ENCODE peak calls at places on chromosomes 2 and 18, in eight cellular contexts. V is fibroblast of the aortic adventitia, K is OCI-LY7, W is mucosa of descending colon, I is fibroblast of lung, Z is PC-3, F is keratinocyte, A is GM12864. N is an unnamed sample.

GRCh38 chr2:151792589-151792988 is 35.6 kb downstream of the ARL5A start:
- DNase-seq in V (no peak), K (no peak), W (no peak), I (no peak), Z (no peak), F (no peak), A (no peak), N (no peak)

GRCh38 chr2:190497428-190497827 is 37.1 kb downstream of the NEMP2 start:
- DNase-seq in V (no peak), K (no peak), W (no peak), I (peak), Z (no peak), F (no peak), A (no peak), N (no peak)

GRCh38 chr2:239213420-239214101 is 187.3 kb downstream of the HDAC4 start:
- DNase-seq in V (no peak), K (no peak), W (no peak), I (no peak), Z (no peak), F (no peak), A (no peak), N (no peak)

GRCh38 chr2:207223051-207223450 is 57.3 kb upstream of the KLF7 start:
- DNase-seq in V (no peak), K (no peak), W (no peak), I (peak), Z (peak), F (no peak), A (no peak), N (peak)

GRCh38 chr2:61811821-61812220 is 42.0 kb downstream of the FAM161A start:
- DNase-seq in V (no peak), K (no peak), W (no peak), I (no peak), Z (no peak), F (no peak), A (no peak), N (peak)

GRCh38 chr18:5057348-5058012 is 139.6 kb downstream of the AKAIN1 start:
- DNase-seq in V (peak), K (peak), W (peak), I (peak), Z (peak), F (peak), A (no peak), N (peak)

GRCh38 chr2:128579825-128580224 is 261.2 kb upstream of the HS6ST1 start:
- DNase-seq in V (no peak), K (no peak), W (no peak), I (no peak), Z (no peak), F (no peak), A (no peak), N (no peak)

GRCh38 chr2:181779288-181779871 is 99.1 kb upstream of the NEUROD1 start:
- DNase-seq in V (no peak), K (no peak), W (no peak), I (peak), Z (no peak), F (no peak), A (no peak), N (no peak)

GRCh38 chr2:40218679-40219078 is 233.2 kb downstream of the SLC8A1 start:
- DNase-seq in V (peak), K (no peak), W (peak), I (no peak), Z (no peak), F (no peak), A (no peak), N (no peak)

GRCh38 chr2:158034198-158034831 is 67.4 kb upstream of the UPP2 start:
- DNase-seq in V (peak), K (peak), W (peak), I (peak), Z (peak), F (no peak), A (peak), N (peak)

GRCh38 chr2:105789745-105790466 is 45.2 kb downstream of the NCK2 start:
- DNase-seq in V (peak), K (peak), W (no peak), I (peak), Z (peak), F (no peak), A (no peak), N (peak)

GRCh38 chr2:172102159-172102857 is 392 bp downstream of the DLX2 start:
- DNase-seq in V (peak), K (no peak), W (no peak), I (peak), Z (no peak), F (no peak), A (no peak), N (peak)

GRCh38 chr2:71460595-71461303 is 7.4 kb downstream of the DYSF start:
- DNase-seq in V (peak), K (peak), W (no peak), I (no peak), Z (peak), F (no peak), A (no peak), N (no peak)

GRCh38 chr2:204258900-204259299 is 286.4 kb upstream of the PARD3B start:
- DNase-seq in V (no peak), K (no peak), W (no peak), I (no peak), Z (no peak), F (no peak), A (no peak), N (no peak)

GRCh38 chr2:182280128-182280527 is 146.7 kb downstream of the PDE1A start:
- DNase-seq in V (peak), K (no peak), W (no peak), I (peak), Z (no peak), F (no peak), A (no peak), N (peak)

GRCh38 chr2:74472945-74473258 is 422 bp upstream of the MRPL53 start:
- DNase-seq in V (no peak), K (no peak), W (no peak), I (no peak), Z (no peak), F (no peak), A (no peak), N (no peak)

GRCh38 chr2:88628569-88628939 is 1.3 kb upstream of the EIF2AK3 start:
- DNase-seq in V (no peak), K (no peak), W (peak), I (no peak), Z (no peak), F (no peak), A (no peak), N (no peak)

GRCh38 chr18:7094432-7094831 is 23.2 kb downstream of the LAMA1 start:
- DNase-seq in V (no peak), K (no peak), W (no peak), I (no peak), Z (no peak), F (no peak), A (no peak), N (no peak)

GRCh38 chr2:235709969-235710879 is 216.4 kb downstream of the AGAP1 start:
- DNase-seq in V (no peak), K (no peak), W (no peak), I (peak), Z (peak), F (no peak), A (no peak), N (no peak)

GRCh38 chr2:47272031-47272864 is 117.1 kb upstream of the STPG4 start:
- DNase-seq in V (peak), K (peak), W (peak), I (peak), Z (peak), F (peak), A (no peak), N (peak)

GRCh38 chr2:159086874-159087273 is 118.4 kb downstream of the TANC1 start:
- DNase-seq in V (no peak), K (no peak), W (no peak), I (no peak), Z (no peak), F (no peak), A (no peak), N (no peak)

GRCh38 chr2:159090514-159091201 is 122.2 kb downstream of the TANC1 start:
- DNase-seq in V (peak), K (no peak), W (no peak), I (peak), Z (no peak), F (no peak), A (peak), N (peak)

GRCh38 chr2:159091381-159091780 is 122.9 kb downstream of the TANC1 start:
- DNase-seq in V (peak), K (no peak), W (no peak), I (peak), Z (peak), F (no peak), A (no peak), N (peak)

GRCh38 chr2:159089543-159089942 is 121.1 kb downstream of the TANC1 start:
- DNase-seq in V (no peak), K (no peak), W (no peak), I (no peak), Z (no peak), F (no peak), A (no peak), N (no peak)

DNA sequence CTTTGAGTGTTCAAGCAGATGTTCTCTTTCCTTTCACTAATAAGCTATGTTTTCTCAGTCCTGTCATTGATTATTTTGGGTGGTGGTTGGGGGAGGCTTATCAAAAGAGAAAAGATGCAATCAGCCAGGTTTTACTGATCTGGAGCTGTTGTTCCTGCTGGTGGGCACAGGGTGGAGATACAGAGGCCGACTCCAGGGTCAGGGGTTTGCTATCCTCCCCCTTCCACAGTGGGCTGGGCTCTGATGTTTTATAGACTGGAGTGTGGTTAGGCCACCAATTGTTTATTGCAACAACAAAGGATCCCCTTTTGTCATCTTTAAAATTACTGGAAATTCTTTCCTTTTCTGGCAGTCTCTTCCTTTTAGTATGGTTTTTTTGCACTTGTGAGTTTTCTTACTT is 120.5 kb downstream of the TANC1 start:
- DNase-seq in V (no peak), K (no peak), W (no peak), I (no peak), Z (no peak), F (no peak), A (no peak), N (no peak)
- TF ChIP-seq CTCF in V (no peak), K (no peak), W (no peak), I (no peak), Z (no peak), F (no peak), A (no peak), N (peak)

GRCh38 chr2:101205521-101205998 is 47.1 kb upstream of the CNOT11 start:
- DNase-seq in V (peak), K (no peak), W (peak), I (peak), Z (peak), F (peak), A (no peak), N (peak)
- H3K4me3 ChIP-seq in V (peak), K (no peak), W (no peak), I (peak), Z (peak), F (peak), A (no peak), N (peak)

DNA sequence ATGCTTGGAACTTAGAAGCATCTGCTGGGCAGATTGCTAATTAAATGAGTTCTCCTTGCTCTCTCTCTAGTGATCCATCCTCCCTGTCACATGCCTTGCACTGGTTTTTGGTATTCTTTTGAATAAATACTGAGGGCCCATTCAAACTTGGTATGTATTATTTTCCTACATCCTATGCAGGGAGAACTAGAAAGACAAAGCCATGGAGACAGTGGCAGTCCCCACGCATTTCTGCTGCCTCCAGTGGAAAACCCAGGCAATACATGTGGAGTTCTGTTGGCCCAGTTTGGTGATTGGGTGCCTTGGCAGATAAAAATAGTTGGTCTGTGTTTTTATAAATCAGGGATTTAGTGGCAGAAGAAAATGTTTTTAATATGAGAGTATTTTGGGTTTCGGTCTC is 68.7 kb downstream of the DIS3L2 start:
- DNase-seq in V (no peak), K (no peak), W (no peak), I (no peak), Z (peak), F (no peak), A (no peak), N (no peak)
- TF ChIP-seq CTCF in V (peak), K (peak), W (no peak), I (no peak), Z (peak), F (peak), A (peak), N (peak)

GRCh38 chr2:144239306-144239705 is 280.6 kb downstream of the ZEB2 start:
- DNase-seq in V (no peak), K (peak), W (no peak), I (no peak), Z (no peak), F (no peak), A (no peak), N (no peak)

GRCh38 chr2:144241801-144242200 is 278.1 kb downstream of the ZEB2 start:
- DNase-seq in V (no peak), K (peak), W (no peak), I (no peak), Z (no peak), F (no peak), A (no peak), N (no peak)

GRCh38 chr2:144240656-144241339 is 279.1 kb downstream of the ZEB2 start:
- DNase-seq in V (no peak), K (peak), W (no peak), I (no peak), Z (peak), F (no peak), A (peak), N (no peak)

GRCh38 chr2:144237845-144238637 is 281.9 kb downstream of the ZEB2 start:
- DNase-seq in V (no peak), K (peak), W (no peak), I (no peak), Z (no peak), F (no peak), A (no peak), N (no peak)

GRCh38 chr2:144239726-144240125 is 280.2 kb downstream of the ZEB2 start:
- DNase-seq in V (no peak), K (no peak), W (no peak), I (no peak), Z (no peak), F (no peak), A (no peak), N (no peak)
- H3K4me3 ChIP-seq in V (no peak), K (peak), W (no peak), I (no peak), Z (no peak), F (no peak), A (no peak), N (no peak)

GRCh38 chr2:96120991-96121390 is 4.6 kb upstream of the ADRA2B start:
- DNase-seq in V (no peak), K (no peak), W (no peak), I (no peak), Z (no peak), F (no peak), A (no peak), N (no peak)
- TF ChIP-seq CTCF in V (no peak), K (no peak), W (no peak), I (no peak), Z (no peak), F (no peak), A (no peak), N (no peak)

DNA sequence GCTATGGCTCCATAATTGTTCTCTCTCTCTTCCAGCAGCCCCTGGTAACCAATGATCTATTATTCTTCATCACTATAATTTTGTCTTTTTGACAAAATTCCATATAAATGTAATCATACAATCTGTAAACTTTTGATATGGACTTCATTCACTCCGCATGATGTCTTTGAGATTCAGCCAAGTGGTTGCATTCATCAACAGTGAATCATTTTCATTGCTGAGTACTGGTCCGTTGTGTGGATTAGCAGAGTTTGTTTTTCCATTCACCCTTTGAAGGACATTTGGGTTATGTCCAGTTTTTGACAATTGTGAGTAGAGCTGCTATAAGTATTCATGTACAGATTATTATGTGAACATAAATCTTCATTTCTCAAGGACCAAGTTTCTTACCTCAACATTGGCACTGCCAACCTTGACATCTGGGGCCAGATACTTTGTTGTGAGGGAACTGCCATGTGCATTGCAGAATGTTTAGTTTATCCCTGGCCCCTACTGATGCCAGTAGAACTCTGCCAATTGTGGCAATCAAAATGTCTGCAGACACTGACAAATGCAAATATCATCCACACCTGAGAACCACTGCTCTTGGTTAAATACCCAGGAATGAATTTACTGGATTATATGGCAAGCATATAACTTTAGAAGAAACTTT is 48.4 kb upstream of the BCL2L11 start:
- DNase-seq in V (peak), K (no peak), W (no peak), I (peak), Z (peak), F (no peak), A (no peak), N (peak)
- H3K4me3 ChIP-seq in V (no peak), K (no peak), W (no peak), I (no peak), Z (peak), F (no peak), A (no peak), N (no peak)

GRCh38 chr2:33266467-33266866 is 210.0 kb upstream of the RASGRP3 start:
- DNase-seq in V (no peak), K (peak), W (no peak), I (no peak), Z (no peak), F (no peak), A (no peak), N (no peak)

GRCh38 chr2:33265584-33266338 is 210.7 kb upstream of the RASGRP3 start:
- DNase-seq in V (no peak), K (no peak), W (no peak), I (peak), Z (peak), F (no peak), A (no peak), N (no peak)

GRCh38 chr2:33267745-33268144 is 208.7 kb upstream of the RASGRP3 start:
- DNase-seq in V (peak), K (no peak), W (no peak), I (peak), Z (no peak), F (no peak), A (no peak), N (peak)

GRCh38 chr2:33268246-33268831 is 208.1 kb upstream of the RASGRP3 start:
- DNase-seq in V (peak), K (no peak), W (no peak), I (no peak), Z (no peak), F (no peak), A (no peak), N (peak)

DNA sequence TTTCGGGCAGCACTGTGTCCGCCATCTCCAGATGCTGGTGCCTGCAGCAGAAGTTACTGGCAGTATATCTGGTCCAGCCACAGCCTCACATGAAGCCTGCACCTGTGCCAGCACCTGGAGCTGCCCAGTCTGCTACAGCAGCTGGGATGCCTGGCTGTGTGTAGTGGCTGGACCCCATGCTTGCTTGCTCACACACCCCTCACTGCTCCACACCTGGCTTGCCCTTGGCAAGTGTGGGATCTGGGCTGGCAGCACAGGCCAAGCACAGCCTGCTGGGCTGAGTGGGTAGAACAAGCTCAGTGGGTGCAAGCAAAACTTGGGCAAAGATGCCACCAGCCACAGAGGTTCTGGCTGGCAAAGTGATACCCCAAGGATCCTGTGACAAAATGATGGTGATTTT is 209.4 kb upstream of the RASGRP3 start:
- DNase-seq in V (no peak), K (no peak), W (no peak), I (no peak), Z (no peak), F (no peak), A (no peak), N (no peak)
- TF ChIP-seq CTCF in V (no peak), K (no peak), W (no peak), I (no peak), Z (no peak), F (no peak), A (no peak), N (no peak)

DNA sequence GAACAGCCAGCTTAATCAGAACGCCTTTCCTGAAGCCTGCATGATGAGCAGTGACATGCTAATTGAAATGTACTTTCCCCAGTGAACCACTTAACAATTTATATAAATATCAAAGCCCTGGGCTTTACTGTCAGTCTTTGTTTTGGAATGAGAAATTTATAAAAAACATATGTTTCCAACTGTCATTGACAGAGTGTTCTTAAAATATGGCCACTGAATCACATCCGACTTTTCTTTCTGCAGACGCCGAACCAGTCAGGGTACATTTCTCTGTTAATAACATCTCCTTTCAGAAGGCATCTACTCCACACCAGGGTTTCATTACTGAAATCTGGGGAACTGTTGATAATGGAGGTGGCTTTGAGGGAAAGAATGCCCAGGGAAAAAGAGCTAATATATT is 343.7 kb downstream of the INSIG2 start:
- DNase-seq in V (peak), K (no peak), W (no peak), I (no peak), Z (no peak), F (no peak), A (no peak), N (no peak)
- H3K4me3 ChIP-seq in V (no peak), K (no peak), W (no peak), I (no peak), Z (no peak), F (no peak), A (no peak), N (no peak)

N was measured in fibroblast of villous mesenchyme.